ENCODE peak calls at places on chromosomes 16 and 17, in five cellular contexts. F is AG09309, H is PC-3, E is HCT116, D is A549. I is an unnamed sample.

GRCh38 chr16:86865866-86866675 is 287.7 kb downstream of the FOXL1 start:
- DNase-seq in F (no peak), H (peak), E (no peak), D (no peak), I (no peak)

GRCh38 chr17:65594585-65594940 is 33.1 kb upstream of the AXIN2 start:
- DNase-seq in F (no peak), H (no peak), E (no peak), D (no peak), I (peak)

GRCh38 chr17:40341808-40342574 is 22.5 kb downstream of the GJD3 start:
- DNase-seq in F (no peak), H (peak), E (no peak), D (peak), I (peak)

GRCh38 chr16:50635505-50636392 is 45.4 kb downstream of the SNX20 start:
- DNase-seq in F (no peak), H (no peak), E (peak), D (peak), I (no peak)

GRCh38 chr17:57783338-57783742 is 38.2 kb upstream of the CCDC182 start:
- DNase-seq in F (no peak), H (peak), E (peak), D (peak), I (peak)

GRCh38 chr17:82815790-82816305 is 24.0 kb downstream of the ZNF750 start:
- DNase-seq in F (no peak), H (no peak), E (no peak), D (no peak), I (no peak)

GRCh38 chr17:52154466-52154865 is 4.0 kb downstream of the CA10 start:
- DNase-seq in F (no peak), H (no peak), E (no peak), D (no peak), I (no peak)

GRCh38 chr17:45584092-45585036 is 93.8 kb upstream of the PLEKHM1 start:
- DNase-seq in F (no peak), H (peak), E (peak), D (peak), I (peak)

GRCh38 chr17:80100035-80100323 is 1.4 kb upstream of the GAA start:
- DNase-seq in F (no peak), H (no peak), E (no peak), D (no peak), I (no peak)
- TF ChIP-seq CTCF in F (no peak), H (no peak), E (no peak), D (no peak), I (no peak)

GRCh38 chr16:4957720-4958509 is at the start of gene SEC14L5:
- DNase-seq in F (peak), H (peak), E (peak), D (peak), I (peak)
- H3K4me3 ChIP-seq in F (peak), H (peak), E (peak), D (peak), I (peak)

DNA sequence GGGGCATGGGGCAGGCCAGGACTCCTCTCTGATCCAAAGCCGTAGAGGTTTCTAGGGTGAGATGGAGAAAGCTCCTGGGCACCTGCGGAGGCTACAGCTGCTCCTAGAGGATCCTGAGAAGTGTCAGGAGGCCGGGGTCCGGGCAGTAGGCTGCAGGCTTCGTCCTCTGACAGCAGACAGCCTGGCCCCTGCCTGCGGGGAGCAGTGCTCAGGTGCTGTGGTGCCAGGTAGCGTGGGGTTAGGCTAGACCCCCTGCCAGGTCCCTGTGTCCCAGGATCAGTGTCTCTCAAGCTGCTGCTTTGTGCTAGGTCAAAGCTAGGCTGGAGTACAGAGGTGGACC is 1.5 kb upstream of the MRPS34 start:
- DNase-seq in F (no peak), H (no peak), E (no peak), D (no peak), I (no peak)
- TF ChIP-seq CTCF in F (no peak), H (no peak), E (no peak), D (no peak), I (no peak)

GRCh38 chr17:54261465-54261864 is 438.7 kb downstream of the KIF2B start:
- DNase-seq in F (no peak), H (no peak), E (no peak), D (no peak), I (no peak)

GRCh38 chr17:54256530-54256929 is 433.8 kb downstream of the KIF2B start:
- DNase-seq in F (no peak), H (no peak), E (no peak), D (no peak), I (no peak)

GRCh38 chr17:54257440-54257839 is 434.7 kb downstream of the KIF2B start:
- DNase-seq in F (no peak), H (no peak), E (no peak), D (no peak), I (no peak)
- H3K4me3 ChIP-seq in F (no peak), H (no peak), E (no peak), D (no peak), I (no peak)

DNA sequence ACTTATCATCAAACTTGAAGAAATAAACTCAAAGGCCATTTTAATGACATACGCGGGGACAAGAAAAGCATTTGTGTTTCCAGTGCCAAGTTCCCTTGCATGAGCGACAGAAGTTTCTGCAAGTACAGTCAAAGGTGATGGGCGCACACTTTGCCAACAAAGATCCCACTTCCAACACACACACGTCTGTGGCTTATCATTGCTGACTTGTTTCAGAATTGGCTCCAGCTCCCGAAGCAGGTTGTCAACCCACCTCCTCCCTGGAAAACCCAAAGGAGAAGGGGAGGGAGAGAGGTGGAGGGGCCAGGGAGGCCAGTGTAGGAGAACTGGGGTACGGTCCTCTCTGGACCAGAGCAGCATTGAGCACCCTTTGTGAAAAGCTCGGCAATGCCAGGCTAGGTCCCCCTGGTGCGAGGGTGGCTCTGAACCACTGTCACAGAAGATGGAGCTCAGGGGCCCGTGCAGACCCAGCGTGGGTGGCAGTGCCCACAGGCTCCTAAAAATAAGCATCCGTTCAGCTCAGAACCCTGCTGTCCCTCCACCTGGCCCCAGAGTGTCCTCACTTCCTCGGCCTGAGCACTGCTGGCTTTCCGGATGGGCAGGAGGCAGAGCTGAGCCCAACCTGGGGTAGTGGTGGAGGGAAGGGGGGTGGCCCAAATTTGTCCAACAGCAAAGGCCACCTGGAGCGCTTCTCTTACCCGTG is 33.2 kb downstream of the RBFOX3 start:
- DNase-seq in F (no peak), H (no peak), E (no peak), D (no peak), I (no peak)
- TF ChIP-seq CTCF in F (no peak), H (no peak), E (no peak), D (no peak), I (no peak)

GRCh38 chr17:74045608-74046007 is 157.9 kb upstream of the RPL38 start:
- DNase-seq in F (no peak), H (peak), E (no peak), D (peak), I (no peak)
- H3K4me3 ChIP-seq in F (no peak), H (no peak), E (no peak), D (no peak), I (no peak)

GRCh38 chr16:27181020-27181419 is 22.3 kb upstream of the KDM8 start:
- DNase-seq in F (no peak), H (no peak), E (no peak), D (no peak), I (no peak)
- TF ChIP-seq CTCF in F (no peak), H (no peak), E (peak), D (no peak), I (peak)

DNA sequence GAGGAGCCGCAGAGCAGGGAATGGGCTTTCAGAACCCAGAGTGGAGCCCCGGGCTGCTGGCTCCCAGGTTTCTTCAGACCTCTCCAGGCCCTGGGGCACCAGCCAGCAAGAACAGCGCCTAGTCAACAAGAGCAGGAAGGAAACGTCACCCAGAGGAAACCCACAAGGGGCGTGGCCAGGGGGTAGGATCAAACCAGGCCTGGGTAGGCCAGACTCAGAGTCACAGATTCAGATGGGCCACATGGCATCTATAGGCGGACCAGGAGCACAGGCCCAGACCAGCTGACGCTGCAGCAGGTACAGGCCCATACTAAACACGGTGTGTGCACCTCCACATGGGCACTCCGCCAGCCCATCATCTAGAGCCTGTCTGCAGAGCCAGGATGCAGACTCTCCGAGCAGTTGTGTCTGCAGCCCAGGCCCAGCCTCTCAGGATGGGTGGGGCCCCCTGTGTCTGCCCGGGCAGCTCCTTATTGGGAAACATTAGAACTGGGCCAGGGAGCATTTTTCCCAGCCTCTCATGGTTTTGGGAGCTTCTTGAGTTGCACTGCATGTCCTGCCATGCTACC is at the start of gene NLRP1:
- DNase-seq in F (peak), H (peak), E (peak), D (peak), I (peak)
- H3K4me3 ChIP-seq in F (peak), H (no peak), E (peak), D (no peak), I (peak)

DNA sequence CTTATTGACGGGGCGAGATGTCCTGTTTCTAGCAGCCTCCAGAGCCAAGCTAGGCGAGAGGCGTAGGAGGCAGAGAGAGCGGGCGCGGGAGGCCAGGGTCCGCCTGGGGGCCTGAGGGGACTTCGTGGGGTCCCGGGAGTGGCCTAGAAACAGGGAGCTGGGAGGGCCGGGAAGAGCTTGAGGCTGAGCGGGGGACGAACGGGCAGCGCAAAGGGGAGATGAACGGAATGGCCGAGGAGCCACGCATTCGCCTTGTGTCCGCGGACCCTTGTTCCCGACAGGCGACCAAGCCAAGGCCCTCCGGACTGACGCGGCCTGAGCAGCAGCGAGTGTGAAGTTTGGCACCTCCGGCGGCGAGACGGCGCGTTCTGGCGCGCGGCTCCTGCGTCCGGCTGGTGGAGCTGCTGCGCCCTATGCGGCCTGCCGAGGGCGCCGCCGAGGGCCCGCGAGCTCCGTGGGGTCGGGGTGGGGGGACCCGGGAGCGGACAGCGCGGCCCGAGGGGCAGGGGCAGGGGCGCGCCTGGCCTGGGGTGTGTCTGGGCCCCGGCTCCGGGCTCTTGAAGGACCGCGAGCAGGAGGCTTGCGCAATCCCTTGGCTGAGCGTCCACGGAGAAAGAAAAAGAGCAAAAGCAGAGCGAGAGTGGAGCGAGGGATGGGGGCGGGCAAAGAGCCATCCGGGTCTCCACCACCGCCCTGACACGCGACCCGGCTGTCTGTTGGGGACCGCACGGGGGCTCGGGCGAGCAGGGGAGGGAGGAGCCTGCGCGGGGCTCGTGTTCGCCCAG is 1.2 kb upstream of the CBX4 start:
- DNase-seq in F (no peak), H (no peak), E (no peak), D (peak), I (peak)
- TF ChIP-seq CTCF in F (peak), H (peak), E (peak), D (peak), I (no peak)

I was measured in fibroblast of mammary gland.